ENCODE peak calls at places on chromosomes 6 and 20, in nine cellular contexts. K, P, F, A, V, Y, M, C and E are unnamed samples.

GRCh38 chr6:63872233-63872632 is 236.6 kb downstream of the PHF3 start:
- DNase-seq in V (no peak), Y (no peak), P (no peak), F (no peak), K (no peak), M (no peak), C (no peak), A (no peak), E (no peak)

GRCh38 chr6:117615981-117616961 is 14.0 kb upstream of the GOPC start:
- DNase-seq in C (no peak), M (no peak), V (no peak), K (no peak), P (no peak), A (no peak), F (peak; percentile 92), Y (no peak), E (no peak)

GRCh38 chr20:53001502-53002301 is 29.5 kb downstream of the TSHZ2 start:
- DNase-seq in C (no peak), F (no peak), K (no peak), A (no peak), V (no peak), P (peak; percentile 55), Y (no peak), M (no peak), E (no peak)

GRCh38 chr6:94468830-94469229 is 1049.5 kb upstream of the EPHA7 start:
- DNase-seq in Y (no peak), V (no peak), M (no peak), A (no peak), C (no peak), K (no peak), P (no peak), F (peak; percentile 16), E (no peak)

GRCh38 chr6:44898296-44898930 is 429.7 kb upstream of the RUNX2 start:
- DNase-seq in Y (no peak), P (no peak), A (no peak), F (no peak), V (no peak), K (no peak), M (no peak), C (no peak), E (no peak)

GRCh38 chr6:121520337-121521163 is 85.1 kb downstream of the GJA1 start:
- DNase-seq in F (peak; percentile 50), V (no peak), Y (no peak), A (peak; percentile 3), M (no peak), K (no peak), C (no peak), P (no peak), E (peak; percentile 83)

GRCh38 chr20:62728028-62728780 is 19.6 kb downstream of the NTSR1 start:
- DNase-seq in A (no peak), V (peak; percentile 88), C (no peak), F (no peak), M (no peak), Y (no peak), K (no peak), P (no peak), E (no peak)

GRCh38 chr6:47092249-47092648 is 50.1 kb upstream of the ADGRF1 start:
- DNase-seq in F (no peak), M (no peak), P (no peak), A (no peak), K (no peak), V (no peak), Y (no peak), C (no peak), E (no peak)

GRCh38 chr6:16414205-16414604 is 175.8 kb downstream of the GMPR start:
- DNase-seq in M (no peak), A (no peak), P (peak; percentile 60), C (no peak), F (no peak), K (no peak), Y (no peak), V (no peak), E (no peak)

GRCh38 chr6:143973097-143973979 is 34.7 kb downstream of the PLAGL1 start:
- DNase-seq in K (peak; percentile 35), P (no peak), M (no peak), A (no peak), V (no peak), C (no peak), Y (no peak), F (peak; percentile 96), E (no peak)
- TF ChIP-seq REST in K (no peak), P (no peak), M (no peak), A (no peak), V (no peak), C (no peak), Y (no peak), F (no peak), E (no peak)

GRCh38 chr6:4209201-4209600 is 73.8 kb upstream of the ECI2 start:
- DNase-seq in F (no peak), P (no peak), Y (no peak), M (no peak), A (no peak), C (no peak), K (no peak), V (no peak), E (no peak)

GRCh38 chr6:4208158-4208557 is 72.8 kb upstream of the ECI2 start:
- DNase-seq in A (no peak), C (no peak), Y (no peak), P (no peak), F (no peak), V (no peak), M (no peak), K (no peak), E (no peak)

GRCh38 chr6:4212588-4212987 is 77.2 kb upstream of the ECI2 start:
- DNase-seq in A (no peak), P (no peak), V (no peak), K (no peak), M (no peak), Y (no peak), C (no peak), F (no peak), E (no peak)

DNA sequence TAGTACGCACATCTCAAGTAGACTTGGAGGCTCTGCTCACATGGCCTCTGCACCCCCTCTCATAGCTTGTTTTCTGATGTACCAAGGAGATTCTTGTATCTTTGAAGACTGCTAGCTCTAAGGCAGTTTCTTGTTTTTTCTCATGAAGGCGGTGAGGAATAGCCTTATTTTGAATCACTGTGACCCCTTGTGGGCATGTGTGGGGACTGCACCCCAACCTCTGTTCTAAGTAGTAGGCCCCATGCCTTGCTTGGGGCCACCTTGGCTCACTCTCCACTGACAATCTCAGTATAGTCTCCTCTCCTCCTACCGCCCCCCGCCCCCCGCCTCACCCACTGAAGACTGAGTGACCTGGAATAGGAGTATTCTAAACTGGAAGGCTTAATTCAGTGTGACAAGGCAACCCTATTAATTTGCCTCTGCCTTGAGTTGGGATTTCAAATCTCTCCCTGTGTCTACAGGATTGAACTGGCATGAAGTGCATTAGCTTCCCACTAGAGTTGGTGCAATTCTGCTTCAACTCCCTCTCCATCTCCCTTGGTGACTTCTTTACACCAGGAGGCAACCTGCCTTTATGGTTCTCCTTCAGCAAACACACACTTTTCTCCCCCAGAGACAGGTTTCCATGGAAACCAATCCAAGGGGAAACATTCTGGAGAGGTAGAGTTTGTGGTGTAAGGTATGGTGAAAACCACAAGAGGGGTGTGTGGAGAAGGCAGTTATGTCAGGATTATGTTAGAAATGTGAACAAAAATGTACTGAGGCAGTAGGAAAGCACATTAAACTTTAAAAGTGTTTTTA is 75.4 kb upstream of the ECI2 start:
- DNase-seq in V (peak; percentile 47), M (peak; percentile 50), F (peak; percentile 86), K (peak; percentile 48), Y (peak; percentile 72), A (peak; percentile 28), P (no peak), C (peak; percentile 41), E (peak; percentile 20)
- TF ChIP-seq REST in V (no peak), M (no peak), F (no peak), K (no peak), Y (no peak), A (no peak), P (no peak), C (no peak), E (no peak)

DNA sequence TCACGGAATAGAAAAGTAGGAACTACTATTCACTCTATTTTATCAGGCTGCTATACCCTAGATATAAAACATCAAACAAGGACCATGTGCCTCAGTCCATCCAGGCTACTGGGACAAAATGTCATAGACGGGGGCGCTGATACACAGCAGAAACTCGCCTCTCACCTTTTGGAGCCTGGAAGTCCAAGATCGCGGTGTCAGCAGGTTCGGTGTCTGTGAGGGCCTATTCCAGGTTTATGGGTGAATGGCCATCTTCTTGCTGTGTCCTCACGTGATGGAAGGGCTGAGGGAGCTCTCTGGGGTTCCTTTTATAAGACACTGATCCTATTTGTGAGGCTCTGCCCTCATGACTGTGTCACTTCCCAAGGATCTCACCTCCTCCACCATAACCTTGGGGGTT is 89.5 kb downstream of the DLL1 start:
- DNase-seq in K (no peak), F (no peak), V (no peak), P (no peak), C (no peak), A (no peak), Y (no peak), M (no peak), E (no peak)
- TF ChIP-seq REST in K (no peak), F (no peak), V (no peak), P (no peak), C (no peak), A (no peak), Y (no peak), M (no peak), E (no peak)

GRCh38 chr6:154614101-154614500 is 103.6 kb upstream of the CNKSR3 start:
- DNase-seq in K (no peak), P (no peak), M (no peak), Y (no peak), V (no peak), F (no peak), A (no peak), C (no peak), E (no peak)

GRCh38 chr6:154614641-154615040 is 104.2 kb upstream of the CNKSR3 start:
- DNase-seq in V (no peak), P (no peak), M (no peak), C (no peak), A (no peak), F (no peak), Y (no peak), K (no peak), E (no peak)

GRCh38 chr6:154613137-154613676 is 102.7 kb upstream of the CNKSR3 start:
- DNase-seq in M (no peak), F (no peak), Y (peak; percentile 69), C (no peak), A (no peak), P (no peak), V (no peak), K (no peak), E (no peak)

GRCh38 chr6:154617175-154617574 is 106.7 kb upstream of the CNKSR3 start:
- DNase-seq in M (no peak), C (no peak), F (no peak), V (no peak), A (no peak), P (no peak), K (no peak), Y (no peak), E (no peak)

DNA sequence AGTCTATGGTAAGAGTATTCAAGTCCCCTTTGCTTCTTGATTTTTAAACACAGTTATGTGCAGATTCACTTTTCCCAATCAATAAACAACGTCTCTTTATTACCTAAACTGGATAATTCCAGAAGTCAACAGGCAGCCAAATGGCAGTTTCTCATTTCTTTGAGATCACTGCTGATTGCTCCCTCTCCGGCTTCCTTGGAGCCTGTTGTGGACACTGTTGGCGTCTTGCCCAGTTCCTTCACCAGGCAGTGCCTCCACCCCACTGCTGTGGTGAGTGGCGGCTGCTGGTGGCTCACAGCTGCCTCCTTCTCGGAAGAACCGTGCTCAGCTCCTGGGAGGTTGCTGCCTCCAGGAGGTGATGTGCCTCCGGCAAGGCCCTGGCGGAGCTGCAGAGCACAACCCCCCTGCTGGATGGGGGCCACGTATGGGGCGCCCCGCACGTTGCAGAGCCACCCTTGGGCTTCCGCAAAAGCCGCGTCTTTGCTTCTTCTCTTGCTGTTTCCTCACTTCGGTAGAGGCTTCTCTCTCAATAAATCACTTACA is 105.1 kb upstream of the CNKSR3 start:
- DNase-seq in K (peak; percentile 35), M (peak; percentile 66), A (peak; percentile 85), P (no peak), Y (peak; percentile 93), F (peak; percentile 19), C (peak; percentile 80), V (no peak), E (peak; percentile 33)
- TF ChIP-seq REST in K (no peak), M (no peak), A (no peak), P (no peak), Y (peak; percentile 21), F (no peak), C (no peak), V (no peak), E (no peak)